ENCODE peak calls at places on chromosomes 1 and 21, in seven cellular contexts. A, Q, R, W, Z, N and I are unnamed samples.
A peak's percentile ranks its signal among the peaks of the same experiment; 100 is the strongest.

GRCh38 chr1:165403835-165404482 is 41.0 kb downstream of the RXRG start:
- DNase-seq in A (peak; percentile 73), Q (peak; percentile 46), R (peak; percentile 19), W (no peak), Z (peak; percentile 24), N (peak; percentile 19), I (peak; percentile 24)

GRCh38 chr21:32702702-32703101 is 25.1 kb downstream of the SYNJ1 start:
- DNase-seq in A (no peak), Q (no peak), R (no peak), W (peak; percentile 33), Z (no peak), N (no peak), I (no peak)

GRCh38 chr1:214566158-214567104 is 15.0 kb upstream of the PTPN14 start:
- DNase-seq in A (no peak), Q (no peak), R (no peak), W (peak; percentile 96), Z (no peak), N (no peak), I (no peak)

GRCh38 chr1:41733725-41734124 is 185.0 kb downstream of the HIVEP3 start:
- DNase-seq in A (no peak), Q (no peak), R (no peak), W (no peak), Z (no peak), N (no peak), I (no peak)

GRCh38 chr1:16122916-16123315 is 33.0 kb downstream of the EPHA2 start:
- DNase-seq in A (no peak), Q (no peak), R (no peak), W (peak; percentile 57), Z (no peak), N (no peak), I (no peak)

GRCh38 chr1:42784946-42785693 is at the start of gene TMEM269:
- DNase-seq in A (no peak), Q (peak; percentile 67), R (no peak), W (no peak), Z (no peak), N (peak; percentile 38), I (peak; percentile 12)

GRCh38 chr1:183764981-183765380 is 39.9 kb upstream of the RGL1 start:
- DNase-seq in A (no peak), Q (no peak), R (no peak), W (peak; percentile 38), Z (no peak), N (no peak), I (no peak)

GRCh38 chr1:175597969-175598765 is 145.2 kb downstream of the TNR start:
- DNase-seq in A (no peak), Q (peak; percentile 43), R (no peak), W (no peak), Z (no peak), N (no peak), I (no peak)

GRCh38 chr1:186974774-186975181 is 146.0 kb downstream of the PLA2G4A start:
- DNase-seq in A (no peak), Q (no peak), R (no peak), W (peak; percentile 91), Z (no peak), N (no peak), I (no peak)

GRCh38 chr21:25809013-25809412 is 74.2 kb downstream of the GABPA start:
- DNase-seq in A (no peak), Q (no peak), R (no peak), W (no peak), Z (no peak), N (no peak), I (no peak)

GRCh38 chr1:116677474-116678062 is 10.0 kb upstream of the IGSF3 start:
- DNase-seq in A (no peak), Q (no peak), R (no peak), W (no peak), Z (no peak), N (no peak), I (no peak)

GRCh38 chr1:236120725-236121153 is 21.6 kb upstream of the GPR137B start:
- DNase-seq in A (no peak), Q (peak; percentile 52), R (no peak), W (no peak), Z (no peak), N (no peak), I (no peak)

GRCh38 chr1:150410582-150411101 is 46.7 kb downstream of the RPRD2 start:
- DNase-seq in A (no peak), Q (no peak), R (no peak), W (no peak), Z (no peak), N (no peak), I (no peak)

GRCh38 chr1:115062542-115063004 is 26.7 kb downstream of the TSPAN2 start:
- DNase-seq in A (no peak), Q (no peak), R (no peak), W (peak; percentile 56), Z (no peak), N (peak; percentile 92), I (no peak)

GRCh38 chr21:31254131-31254530 is 89.9 kb downstream of the TIAM1 start:
- DNase-seq in A (no peak), Q (no peak), R (peak; percentile 79), W (no peak), Z (no peak), N (no peak), I (peak; percentile 57)